ENCODE peak calls at places on chromosome 4, in eight cellular contexts. One of them, this sample, is unnamed.

GRCh38 chr4:185504098-185505047 is 30.9 kb downstream of the PDLIM3 start:
- DNase-seq in mesendoderm: no peak
- DNase-seq in right lobe of liver: peak
- DNase-seq in cardiac muscle cell: peak
- DNase-seq in SJSA1: no peak
- DNase-seq in OCI-LY7: no peak
- DNase-seq in aorta: peak
- DNase-seq in K562: peak
- DNase-seq in this sample: peak

GRCh38 chr4:73985528-73985852 is 2.5 kb downstream of the PPBP start:
- DNase-seq in mesendoderm: no peak
- DNase-seq in right lobe of liver: no peak
- DNase-seq in cardiac muscle cell: no peak
- DNase-seq in SJSA1: no peak
- DNase-seq in OCI-LY7: no peak
- DNase-seq in aorta: no peak
- DNase-seq in K562: no peak
- DNase-seq in this sample: no peak

GRCh38 chr4:142883433-142883832 is 37.3 kb upstream of the INPP4B start:
- DNase-seq in mesendoderm: peak
- DNase-seq in right lobe of liver: no peak
- DNase-seq in cardiac muscle cell: peak
- DNase-seq in SJSA1: no peak
- DNase-seq in OCI-LY7: peak
- DNase-seq in aorta: no peak
- DNase-seq in K562: no peak
- DNase-seq in this sample: no peak

GRCh38 chr4:5839751-5840674 is 52.9 kb downstream of the CRMP1 start:
- DNase-seq in mesendoderm: no peak
- DNase-seq in right lobe of liver: no peak
- DNase-seq in cardiac muscle cell: peak
- DNase-seq in SJSA1: no peak
- DNase-seq in OCI-LY7: no peak
- DNase-seq in aorta: peak
- DNase-seq in K562: no peak
- DNase-seq in this sample: no peak

GRCh38 chr4:4227510-4228355 is 1.0 kb upstream of the OTOP1 start:
- DNase-seq in mesendoderm: no peak
- DNase-seq in right lobe of liver: no peak
- DNase-seq in cardiac muscle cell: no peak
- DNase-seq in SJSA1: no peak
- DNase-seq in OCI-LY7: no peak
- DNase-seq in aorta: no peak
- DNase-seq in K562: no peak
- DNase-seq in this sample: no peak

GRCh38 chr4:169094656-169095231 is 84.7 kb upstream of the CBR4 start:
- DNase-seq in mesendoderm: no peak
- DNase-seq in right lobe of liver: no peak
- DNase-seq in cardiac muscle cell: no peak
- DNase-seq in SJSA1: no peak
- DNase-seq in OCI-LY7: no peak
- DNase-seq in aorta: no peak
- DNase-seq in K562: no peak
- DNase-seq in this sample: no peak

GRCh38 chr4:90127223-90127705 is at the start of gene CCSER1:
- DNase-seq in mesendoderm: peak
- DNase-seq in right lobe of liver: peak
- DNase-seq in cardiac muscle cell: peak
- DNase-seq in SJSA1: no peak
- DNase-seq in OCI-LY7: no peak
- DNase-seq in aorta: peak
- DNase-seq in K562: no peak
- DNase-seq in this sample: peak

GRCh38 chr4:154658680-154659402 is 46.4 kb upstream of the FGG start:
- DNase-seq in mesendoderm: no peak
- DNase-seq in right lobe of liver: peak
- DNase-seq in cardiac muscle cell: peak
- DNase-seq in SJSA1: no peak
- DNase-seq in OCI-LY7: no peak
- DNase-seq in aorta: no peak
- DNase-seq in K562: peak
- DNase-seq in this sample: no peak

GRCh38 chr4:140673729-140674128 is 82.5 kb downstream of the TBC1D9 start:
- DNase-seq in mesendoderm: peak
- DNase-seq in right lobe of liver: no peak
- DNase-seq in cardiac muscle cell: no peak
- DNase-seq in SJSA1: no peak
- DNase-seq in OCI-LY7: no peak
- DNase-seq in aorta: no peak
- DNase-seq in K562: no peak
- DNase-seq in this sample: no peak

DNA sequence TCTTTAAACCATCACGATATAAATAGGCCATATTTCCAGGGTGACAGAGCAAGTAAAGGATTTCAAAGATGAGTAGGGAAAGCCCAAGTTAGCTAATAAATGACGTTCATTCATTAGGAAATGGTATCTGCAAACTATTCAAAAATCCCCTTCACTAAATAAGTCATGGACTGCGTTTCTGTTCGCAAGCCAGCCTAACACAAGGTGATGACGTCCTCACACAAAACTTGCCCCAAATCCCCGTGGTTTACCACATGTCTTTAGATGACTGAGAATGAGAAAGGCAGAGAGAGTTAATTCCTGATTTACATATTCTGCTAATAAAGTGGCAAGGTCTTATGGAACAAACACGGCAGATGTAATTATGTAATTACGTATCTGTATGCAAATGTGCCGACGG is 437.8 kb upstream of the FRG1 start:
- DNase-seq in mesendoderm: no peak
- DNase-seq in right lobe of liver: no peak
- DNase-seq in cardiac muscle cell: no peak
- DNase-seq in SJSA1: no peak
- DNase-seq in OCI-LY7: no peak
- DNase-seq in aorta: no peak
- DNase-seq in K562: no peak
- DNase-seq in this sample: no peak
- H3K27ac ChIP-seq in mesendoderm: no peak
- H3K27ac ChIP-seq in right lobe of liver: no peak
- H3K27ac ChIP-seq in cardiac muscle cell: no peak
- H3K27ac ChIP-seq in SJSA1: no peak
- H3K27ac ChIP-seq in OCI-LY7: no peak
- H3K27ac ChIP-seq in aorta: no peak
- H3K27ac ChIP-seq in K562: no peak
- H3K27ac ChIP-seq in this sample: no peak

GRCh38 chr4:123405212-123405856 is 8.7 kb downstream of the SPRY1 start:
- DNase-seq in mesendoderm: no peak
- DNase-seq in right lobe of liver: no peak
- DNase-seq in cardiac muscle cell: peak
- DNase-seq in SJSA1: no peak
- DNase-seq in OCI-LY7: no peak
- DNase-seq in aorta: no peak
- DNase-seq in K562: no peak
- DNase-seq in this sample: no peak
- H3K27ac ChIP-seq in mesendoderm: no peak
- H3K27ac ChIP-seq in right lobe of liver: no peak
- H3K27ac ChIP-seq in cardiac muscle cell: no peak
- H3K27ac ChIP-seq in SJSA1: no peak
- H3K27ac ChIP-seq in OCI-LY7: no peak
- H3K27ac ChIP-seq in aorta: no peak
- H3K27ac ChIP-seq in K562: no peak
- H3K27ac ChIP-seq in this sample: peak

DNA sequence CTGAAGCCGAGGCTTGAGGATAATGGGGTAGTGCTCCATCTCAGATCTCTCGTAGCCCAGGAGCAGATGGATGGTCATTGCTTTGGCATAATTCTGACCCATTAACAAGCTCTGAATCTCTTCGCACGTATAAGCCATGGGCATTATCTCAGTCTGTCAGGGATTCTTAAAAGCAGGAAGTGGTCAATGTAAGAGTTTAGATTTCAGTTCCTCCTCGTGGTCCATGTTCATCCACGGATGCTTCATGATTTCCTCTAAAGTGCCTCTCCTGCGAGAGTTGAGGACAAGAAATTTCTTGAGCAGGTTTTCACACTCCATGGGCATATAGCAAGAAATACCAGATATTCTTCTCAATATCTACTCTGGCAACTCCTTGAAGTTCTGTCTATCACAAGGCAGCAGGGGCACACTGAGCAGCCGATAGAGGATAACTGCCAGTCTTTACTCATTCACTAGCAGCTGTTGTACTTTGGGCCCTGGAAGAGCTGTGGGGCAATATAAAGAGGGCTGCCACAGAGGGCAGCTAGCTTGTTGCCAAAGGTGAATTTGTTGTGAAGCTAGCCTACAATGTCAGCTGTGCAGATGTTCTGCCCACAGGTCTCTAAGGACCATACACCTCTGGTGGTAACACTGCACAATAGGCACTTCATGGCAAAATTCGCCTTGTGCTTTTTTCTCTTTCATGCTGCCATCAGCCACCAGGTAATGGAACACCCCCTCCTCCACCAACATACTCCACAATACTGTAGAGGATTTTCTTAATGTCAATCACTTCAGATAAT is 52.0 kb upstream of the WDR17 start:
- DNase-seq in mesendoderm: no peak
- DNase-seq in right lobe of liver: no peak
- DNase-seq in cardiac muscle cell: no peak
- DNase-seq in SJSA1: no peak
- DNase-seq in OCI-LY7: peak
- DNase-seq in aorta: no peak
- DNase-seq in K562: no peak
- DNase-seq in this sample: no peak
- H3K27ac ChIP-seq in mesendoderm: no peak
- H3K27ac ChIP-seq in right lobe of liver: no peak
- H3K27ac ChIP-seq in cardiac muscle cell: no peak
- H3K27ac ChIP-seq in SJSA1: no peak
- H3K27ac ChIP-seq in OCI-LY7: peak
- H3K27ac ChIP-seq in aorta: no peak
- H3K27ac ChIP-seq in K562: no peak
- H3K27ac ChIP-seq in this sample: no peak

GRCh38 chr4:170248029-170248428 is 158.3 kb upstream of the AADAT start:
- DNase-seq in mesendoderm: no peak
- DNase-seq in right lobe of liver: no peak
- DNase-seq in cardiac muscle cell: no peak
- DNase-seq in SJSA1: no peak
- DNase-seq in OCI-LY7: no peak
- DNase-seq in aorta: no peak
- DNase-seq in K562: no peak
- DNase-seq in this sample: no peak
- H3K27ac ChIP-seq in mesendoderm: peak
- H3K27ac ChIP-seq in right lobe of liver: no peak
- H3K27ac ChIP-seq in cardiac muscle cell: no peak
- H3K27ac ChIP-seq in SJSA1: no peak
- H3K27ac ChIP-seq in OCI-LY7: no peak
- H3K27ac ChIP-seq in aorta: no peak
- H3K27ac ChIP-seq in K562: no peak
- H3K27ac ChIP-seq in this sample: no peak

GRCh38 chr4:30870513-30870912 is 150.3 kb downstream of the PCDH7 start:
- DNase-seq in mesendoderm: no peak
- DNase-seq in right lobe of liver: no peak
- DNase-seq in cardiac muscle cell: no peak
- DNase-seq in SJSA1: no peak
- DNase-seq in OCI-LY7: no peak
- DNase-seq in aorta: no peak
- DNase-seq in K562: no peak
- DNase-seq in this sample: no peak
- H3K27ac ChIP-seq in mesendoderm: no peak
- H3K27ac ChIP-seq in right lobe of liver: no peak
- H3K27ac ChIP-seq in cardiac muscle cell: peak
- H3K27ac ChIP-seq in SJSA1: no peak
- H3K27ac ChIP-seq in OCI-LY7: no peak
- H3K27ac ChIP-seq in aorta: no peak
- H3K27ac ChIP-seq in K562: no peak
- H3K27ac ChIP-seq in this sample: no peak

GRCh38 chr4:87092389-87093141 is 127.9 kb downstream of the KLHL8 start:
- DNase-seq in mesendoderm: no peak
- DNase-seq in right lobe of liver: peak
- DNase-seq in cardiac muscle cell: peak
- DNase-seq in SJSA1: no peak
- DNase-seq in OCI-LY7: peak
- DNase-seq in aorta: peak
- DNase-seq in K562: peak
- DNase-seq in this sample: peak
- H3K27ac ChIP-seq in mesendoderm: no peak
- H3K27ac ChIP-seq in right lobe of liver: peak
- H3K27ac ChIP-seq in cardiac muscle cell: peak
- H3K27ac ChIP-seq in SJSA1: no peak
- H3K27ac ChIP-seq in OCI-LY7: no peak
- H3K27ac ChIP-seq in aorta: no peak
- H3K27ac ChIP-seq in K562: no peak
- H3K27ac ChIP-seq in this sample: peak

GRCh38 chr4:1879491-1879890 is 8.3 kb downstream of the NSD2 start:
- DNase-seq in mesendoderm: no peak
- DNase-seq in right lobe of liver: no peak
- DNase-seq in cardiac muscle cell: peak
- DNase-seq in SJSA1: no peak
- DNase-seq in OCI-LY7: no peak
- DNase-seq in aorta: no peak
- DNase-seq in K562: no peak
- DNase-seq in this sample: no peak

GRCh38 chr4:1882850-1883271 is 11.7 kb downstream of the NSD2 start:
- DNase-seq in mesendoderm: no peak
- DNase-seq in right lobe of liver: no peak
- DNase-seq in cardiac muscle cell: no peak
- DNase-seq in SJSA1: no peak
- DNase-seq in OCI-LY7: no peak
- DNase-seq in aorta: no peak
- DNase-seq in K562: peak
- DNase-seq in this sample: peak

GRCh38 chr4:1880332-1880731 is 9.1 kb downstream of the NSD2 start:
- DNase-seq in mesendoderm: no peak
- DNase-seq in right lobe of liver: peak
- DNase-seq in cardiac muscle cell: no peak
- DNase-seq in SJSA1: no peak
- DNase-seq in OCI-LY7: no peak
- DNase-seq in aorta: no peak
- DNase-seq in K562: no peak
- DNase-seq in this sample: no peak

GRCh38 chr4:1883583-1883982 is 12.4 kb downstream of the NSD2 start:
- DNase-seq in mesendoderm: no peak
- DNase-seq in right lobe of liver: no peak
- DNase-seq in cardiac muscle cell: peak
- DNase-seq in SJSA1: no peak
- DNase-seq in OCI-LY7: no peak
- DNase-seq in aorta: no peak
- DNase-seq in K562: peak
- DNase-seq in this sample: no peak

DNA sequence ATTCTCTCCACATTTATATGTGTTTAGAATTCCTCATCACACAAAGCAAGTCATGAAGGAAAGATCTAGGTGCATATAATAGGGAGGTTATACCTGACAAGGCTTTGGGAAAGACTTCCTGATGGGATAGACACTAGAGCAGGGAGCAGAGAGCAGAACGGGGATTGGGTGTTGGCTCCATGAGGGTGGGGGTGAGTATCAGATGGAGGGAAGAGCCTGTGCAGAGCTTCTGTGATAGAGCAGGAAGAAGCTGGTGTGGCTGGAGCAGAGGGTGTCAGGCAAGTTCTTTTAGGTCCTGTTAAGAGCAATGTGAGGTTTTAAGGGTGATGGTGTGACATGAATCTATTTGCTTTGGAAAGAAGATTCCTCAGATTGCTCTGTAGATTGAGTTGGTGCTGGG is 10.5 kb downstream of the NSD2 start:
- DNase-seq in mesendoderm: no peak
- DNase-seq in right lobe of liver: no peak
- DNase-seq in cardiac muscle cell: no peak
- DNase-seq in SJSA1: no peak
- DNase-seq in OCI-LY7: no peak
- DNase-seq in aorta: no peak
- DNase-seq in K562: peak
- DNase-seq in this sample: no peak
- H3K27ac ChIP-seq in mesendoderm: no peak
- H3K27ac ChIP-seq in right lobe of liver: no peak
- H3K27ac ChIP-seq in cardiac muscle cell: peak
- H3K27ac ChIP-seq in SJSA1: no peak
- H3K27ac ChIP-seq in OCI-LY7: no peak
- H3K27ac ChIP-seq in aorta: no peak
- H3K27ac ChIP-seq in K562: peak
- H3K27ac ChIP-seq in this sample: no peak

This sample was measured in adrenal gland.